ENCODE peak calls at places on chromosomes 6 and 20, in four cellular contexts. One of them, this sample, is unnamed.

GRCh38 chr6:45619994-45620471 is 242.3 kb upstream of the SUPT3H start:
- DNase-seq in breast epithelium: no peak
- DNase-seq in PC-3: no peak
- DNase-seq in heart left ventricle: no peak
- DNase-seq in this sample: no peak

GRCh38 chr6:87794922-87795885 is 93.2 kb upstream of the AKIRIN2 start:
- DNase-seq in breast epithelium: no peak
- DNase-seq in PC-3: no peak
- DNase-seq in heart left ventricle: no peak
- DNase-seq in this sample: no peak

GRCh38 chr6:72182337-72183246 is 296.2 kb downstream of the RIMS1 start:
- DNase-seq in breast epithelium: peak; percentile 48
- DNase-seq in PC-3: peak; percentile 66
- DNase-seq in heart left ventricle: no peak
- DNase-seq in this sample: peak; percentile 66

GRCh38 chr20:50877232-50877631 is 54.0 kb downstream of the ADNP start:
- DNase-seq in breast epithelium: no peak
- DNase-seq in PC-3: no peak
- DNase-seq in heart left ventricle: no peak
- DNase-seq in this sample: no peak

GRCh38 chr6:129641344-129641743 is 68.6 kb downstream of the ARHGAP18 start:
- DNase-seq in breast epithelium: no peak
- DNase-seq in PC-3: no peak
- DNase-seq in heart left ventricle: no peak
- DNase-seq in this sample: no peak

GRCh38 chr6:31400467-31401289 is 2.7 kb upstream of the MICA start:
- DNase-seq in breast epithelium: peak; percentile 71
- DNase-seq in PC-3: peak; percentile 65
- DNase-seq in heart left ventricle: peak; percentile 88
- DNase-seq in this sample: peak; percentile 67

GRCh38 chr6:3359973-3360726 is 96.7 kb downstream of the SLC22A23 start:
- DNase-seq in breast epithelium: no peak
- DNase-seq in PC-3: no peak
- DNase-seq in heart left ventricle: no peak
- DNase-seq in this sample: no peak

GRCh38 chr20:19026901-19027644 is 185.4 kb upstream of the SLC24A3 start:
- DNase-seq in breast epithelium: no peak
- DNase-seq in PC-3: no peak
- DNase-seq in heart left ventricle: no peak
- DNase-seq in this sample: no peak

GRCh38 chr20:9035129-9035528 is 33.8 kb upstream of the PLCB4 start:
- DNase-seq in breast epithelium: no peak
- DNase-seq in PC-3: peak; percentile 88
- DNase-seq in heart left ventricle: no peak
- DNase-seq in this sample: peak; percentile 92

GRCh38 chr20:34472246-34472925 is 43.8 kb upstream of the DYNLRB1 start:
- DNase-seq in breast epithelium: no peak
- DNase-seq in PC-3: peak; percentile 23
- DNase-seq in heart left ventricle: no peak
- DNase-seq in this sample: no peak

GRCh38 chr6:31214516-31214915 is 44.0 kb upstream of the POU5F1 start:
- DNase-seq in breast epithelium: no peak
- DNase-seq in PC-3: peak; percentile 10
- DNase-seq in heart left ventricle: no peak
- DNase-seq in this sample: peak; percentile 10

GRCh38 chr6:142372348-142372747 is 70.5 kb downstream of the ADGRG6 start:
- DNase-seq in breast epithelium: no peak
- DNase-seq in PC-3: peak; percentile 95
- DNase-seq in heart left ventricle: no peak
- DNase-seq in this sample: no peak

GRCh38 chr6:32393660-32394420 is 13.1 kb downstream of the BTNL2 start:
- DNase-seq in breast epithelium: no peak
- DNase-seq in PC-3: peak; percentile 44
- DNase-seq in heart left ventricle: no peak
- DNase-seq in this sample: no peak

GRCh38 chr6:21103626-21104224 is 489.8 kb upstream of the SOX4 start:
- DNase-seq in breast epithelium: no peak
- DNase-seq in PC-3: peak; percentile 72
- DNase-seq in heart left ventricle: no peak
- DNase-seq in this sample: no peak

GRCh38 chr6:43311681-43312080 is 3.1 kb upstream of the CRIP3 start:
- DNase-seq in breast epithelium: no peak
- DNase-seq in PC-3: no peak
- DNase-seq in heart left ventricle: no peak
- DNase-seq in this sample: no peak

GRCh38 chr20:47334022-47334551 is 22.4 kb downstream of the ZMYND8 start:
- DNase-seq in breast epithelium: no peak
- DNase-seq in PC-3: peak; percentile 98
- DNase-seq in heart left ventricle: no peak
- DNase-seq in this sample: peak; percentile 84

GRCh38 chr6:125014157-125014957 is 52.1 kb downstream of the RNF217 start:
- DNase-seq in breast epithelium: no peak
- DNase-seq in PC-3: no peak
- DNase-seq in heart left ventricle: no peak
- DNase-seq in this sample: no peak

GRCh38 chr6:149223934-149224333 is 93.6 kb upstream of the TAB2 start:
- DNase-seq in breast epithelium: no peak
- DNase-seq in PC-3: no peak
- DNase-seq in heart left ventricle: no peak
- DNase-seq in this sample: no peak

GRCh38 chr6:137087902-137088301 is 43.1 kb upstream of the IL20RA start:
- DNase-seq in breast epithelium: no peak
- DNase-seq in PC-3: no peak
- DNase-seq in heart left ventricle: no peak
- DNase-seq in this sample: no peak

GRCh38 chr20:34397096-34397495 is 34.0 kb downstream of the ITCH start:
- DNase-seq in breast epithelium: no peak
- DNase-seq in PC-3: no peak
- DNase-seq in heart left ventricle: no peak
- DNase-seq in this sample: no peak

GRCh38 chr6:13725570-13725969 is 13.9 kb upstream of the RANBP9 start:
- DNase-seq in breast epithelium: peak; percentile 67
- DNase-seq in PC-3: peak; percentile 99
- DNase-seq in heart left ventricle: no peak
- DNase-seq in this sample: peak; percentile 41

GRCh38 chr6:135267085-135267484 is 86.0 kb downstream of the MYB start:
- DNase-seq in breast epithelium: no peak
- DNase-seq in PC-3: no peak
- DNase-seq in heart left ventricle: no peak
- DNase-seq in this sample: no peak

GRCh38 chr6:166308769-166309589 is 787 bp upstream of the PRR18 start:
- DNase-seq in breast epithelium: no peak
- DNase-seq in PC-3: no peak
- DNase-seq in heart left ventricle: no peak
- DNase-seq in this sample: no peak

GRCh38 chr20:59723108-59723500 is 118.8 kb downstream of the PHACTR3 start:
- DNase-seq in breast epithelium: no peak
- DNase-seq in PC-3: no peak
- DNase-seq in heart left ventricle: no peak
- DNase-seq in this sample: no peak

GRCh38 chr6:25061289-25061945 is 125.7 kb upstream of the RIPOR2 start:
- DNase-seq in breast epithelium: no peak
- DNase-seq in PC-3: no peak
- DNase-seq in heart left ventricle: no peak
- DNase-seq in this sample: no peak

DNA sequence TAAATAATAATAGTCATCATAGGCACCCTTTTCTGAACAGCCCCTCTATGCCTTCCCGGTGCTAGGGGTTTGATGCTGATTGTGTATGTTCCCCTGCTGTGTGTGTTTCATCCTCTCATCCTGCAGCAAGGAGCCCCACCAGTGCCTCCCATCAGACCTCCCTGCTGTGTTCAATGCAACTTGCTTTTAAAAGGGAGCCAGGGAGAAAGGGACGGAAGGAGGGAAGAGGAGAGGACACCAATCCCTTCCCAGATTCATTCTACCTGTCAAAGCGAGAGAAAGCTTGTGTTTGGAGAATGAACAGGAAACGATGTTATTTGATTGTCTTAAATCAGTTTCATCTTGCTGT is 259.2 kb downstream of the ADGB start:
- DNase-seq in breast epithelium: no peak
- DNase-seq in PC-3: no peak
- DNase-seq in heart left ventricle: no peak
- DNase-seq in this sample: no peak
- H3K4me3 ChIP-seq in breast epithelium: peak overlapping the region; percentile 28
- H3K4me3 ChIP-seq in PC-3: peak overlapping the region; percentile 42
- H3K4me3 ChIP-seq in heart left ventricle: no peak overlapping the region
- H3K4me3 ChIP-seq in this sample: peak overlapping the region; percentile 27

DNA sequence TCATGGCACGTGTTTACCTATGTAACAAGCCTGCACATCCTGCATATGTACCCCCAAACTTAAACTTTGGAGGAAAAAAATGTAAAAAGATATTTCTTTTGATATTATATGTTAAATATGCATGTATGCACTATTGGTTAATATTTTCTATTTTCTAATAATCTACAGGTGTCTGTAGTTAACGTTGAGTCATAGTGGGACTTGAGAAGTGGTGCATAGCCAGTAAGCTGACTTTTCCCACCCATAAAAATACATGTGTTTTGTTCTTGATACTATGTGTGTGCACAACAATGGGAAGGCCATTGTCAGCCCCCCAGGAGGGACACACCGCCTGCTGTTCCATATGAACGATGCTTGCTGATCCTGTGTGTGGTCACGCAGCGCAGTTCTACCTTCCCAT is 49.1 kb downstream of the FAM120B start:
- DNase-seq in breast epithelium: no peak
- DNase-seq in PC-3: no peak
- DNase-seq in heart left ventricle: no peak
- DNase-seq in this sample: no peak
- H3K36me3 ChIP-seq in breast epithelium: no peaks in the 10 kb centered on the region
- H3K36me3 ChIP-seq in PC-3: peaks cover 5% of the 10 kb centered on the region
- H3K36me3 ChIP-seq in heart left ventricle: peaks cover 43% of the 10 kb centered on the region
- H3K36me3 ChIP-seq in this sample: peaks cover 19% of the 10 kb centered on the region

GRCh38 chr6:1382883-1383728 is 6.3 kb upstream of the FOXF2 start:
- DNase-seq in breast epithelium: no peak
- DNase-seq in PC-3: no peak
- DNase-seq in heart left ventricle: no peak
- DNase-seq in this sample: no peak
- H3K27me3 ChIP-seq in breast epithelium: peaks cover 92% of the 10 kb centered on the region
- H3K27me3 ChIP-seq in PC-3: peaks cover 86% of the 10 kb centered on the region
- H3K27me3 ChIP-seq in heart left ventricle: peaks cover 84% of the 10 kb centered on the region
- H3K27me3 ChIP-seq in this sample: no peaks in the 10 kb centered on the region

GRCh38 chr6:37011656-37012378 is 6.4 kb downstream of the FGD2 start:
- DNase-seq in breast epithelium: no peak
- DNase-seq in PC-3: no peak
- DNase-seq in heart left ventricle: no peak
- DNase-seq in this sample: no peak
- H3K4me3 ChIP-seq in breast epithelium: no peak overlapping the region
- H3K4me3 ChIP-seq in PC-3: no peak overlapping the region
- H3K4me3 ChIP-seq in heart left ventricle: no peak overlapping the region
- H3K4me3 ChIP-seq in this sample: no peak overlapping the region

GRCh38 chr6:7196685-7197283 is 89.0 kb downstream of the RREB1 start:
- DNase-seq in breast epithelium: no peak
- DNase-seq in PC-3: no peak
- DNase-seq in heart left ventricle: no peak
- DNase-seq in this sample: no peak
- H3K36me3 ChIP-seq in breast epithelium: no peaks in the 10 kb centered on the region
- H3K36me3 ChIP-seq in PC-3: peaks cover 32% of the 10 kb centered on the region
- H3K36me3 ChIP-seq in heart left ventricle: peaks cover 25% of the 10 kb centered on the region
- H3K36me3 ChIP-seq in this sample: peaks cover 44% of the 10 kb centered on the region

DNA sequence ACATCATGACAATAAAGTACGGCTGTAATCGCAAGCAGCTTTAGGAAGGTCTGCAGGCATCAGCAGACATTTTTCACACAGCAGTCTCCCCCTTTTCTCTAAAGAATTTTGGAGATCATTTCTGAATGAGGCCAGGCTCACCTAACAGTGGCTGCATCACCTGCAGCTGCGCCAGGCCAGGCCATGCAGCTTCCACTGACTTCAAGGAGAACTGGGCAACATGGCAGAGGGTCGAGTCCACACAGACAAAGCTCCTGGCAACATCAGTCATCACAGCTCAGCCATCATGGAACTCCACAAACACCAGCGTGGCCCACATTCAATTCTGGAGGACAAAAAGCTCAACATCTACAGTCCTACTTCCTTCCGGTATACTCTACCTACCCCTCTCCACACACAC is 17.8 kb upstream of the FOXC1 start:
- DNase-seq in breast epithelium: peak; percentile 8
- DNase-seq in PC-3: no peak
- DNase-seq in heart left ventricle: no peak
- DNase-seq in this sample: no peak
- H3K27me3 ChIP-seq in breast epithelium: peaks cover 11% of the 10 kb centered on the region
- H3K27me3 ChIP-seq in PC-3: peaks cover 20% of the 10 kb centered on the region
- H3K27me3 ChIP-seq in heart left ventricle: peaks cover 8% of the 10 kb centered on the region
- H3K27me3 ChIP-seq in this sample: no peaks in the 10 kb centered on the region

GRCh38 chr20:57266251-57267157 is at the start of gene BMP7:
- DNase-seq in breast epithelium: no peak
- DNase-seq in PC-3: no peak
- DNase-seq in heart left ventricle: no peak
- DNase-seq in this sample: peak; percentile 80
- H3K4me3 ChIP-seq in breast epithelium: peak within 1 kb of the TSS; percentile 43
- H3K4me3 ChIP-seq in PC-3: no peak within 1 kb of the TSS
- H3K4me3 ChIP-seq in heart left ventricle: peak within 1 kb of the TSS; percentile 26
- H3K4me3 ChIP-seq in this sample: peak within 1 kb of the TSS; percentile 67

GRCh38 chr20:38435555-38435939 is 419 bp upstream of the SNHG17 start:
- DNase-seq in breast epithelium: no peak
- DNase-seq in PC-3: peak; percentile 50
- DNase-seq in heart left ventricle: no peak
- DNase-seq in this sample: peak; percentile 65

GRCh38 chr20:38432292-38432691 is 2.8 kb downstream of the SNHG17 start:
- DNase-seq in breast epithelium: no peak
- DNase-seq in PC-3: no peak
- DNase-seq in heart left ventricle: no peak
- DNase-seq in this sample: no peak

GRCh38 chr20:38434310-38434741 is 802 bp downstream of the SNHG17 start:
- DNase-seq in breast epithelium: no peak
- DNase-seq in PC-3: no peak
- DNase-seq in heart left ventricle: no peak
- DNase-seq in this sample: no peak

GRCh38 chr20:38434770-38435554 is at the start of gene SNHG17:
- DNase-seq in breast epithelium: peak; percentile 76
- DNase-seq in PC-3: peak; percentile 94
- DNase-seq in heart left ventricle: peak; percentile 91
- DNase-seq in this sample: peak; percentile 92

GRCh38 chr20:38433304-38433972 is 1.7 kb downstream of the SNHG17 start:
- DNase-seq in breast epithelium: no peak
- DNase-seq in PC-3: no peak
- DNase-seq in heart left ventricle: no peak
- DNase-seq in this sample: no peak
- H3K36me3 ChIP-seq in breast epithelium: peaks cover 3% of the 10 kb centered on the region
- H3K36me3 ChIP-seq in PC-3: peaks cover 55% of the 10 kb centered on the region
- H3K36me3 ChIP-seq in heart left ventricle: peaks cover 58% of the 10 kb centered on the region
- H3K36me3 ChIP-seq in this sample: peaks cover 65% of the 10 kb centered on the region

GRCh38 chr20:22590662-22591061 is 6.3 kb upstream of the FOXA2 start:
- DNase-seq in breast epithelium: no peak
- DNase-seq in PC-3: no peak
- DNase-seq in heart left ventricle: no peak
- DNase-seq in this sample: no peak
- H3K27me3 ChIP-seq in breast epithelium: peaks cover 67% of the 10 kb centered on the region
- H3K27me3 ChIP-seq in PC-3: peaks cover 58% of the 10 kb centered on the region
- H3K27me3 ChIP-seq in heart left ventricle: peaks cover 23% of the 10 kb centered on the region
- H3K27me3 ChIP-seq in this sample: no peaks in the 10 kb centered on the region

This sample was measured in MG63.